ENCODE peak calls at places on chromosomes 4 and X, in eight cellular contexts. X is mucosa of descending colon; N is right atrium auricular region; F is RWPE2; Q is effector memory CD4-positive, alpha-beta T cell; J is CD8-positive, alpha-beta T cell; P is endothelial cell of umbilical vein; Y is lung. V is an unnamed sample. For H3K4me1, the result is how much of the 10 kb centered on the place peaks cover.

GRCh38 chr4:185318679-185319078 is 77.0 kb downstream of the LRP2BP start:
- DNase-seq in X (no peak), N (no peak), F (no peak), Q (no peak), J (no peak), P (peak), Y (no peak), V (no peak)

GRCh38 chrX:15856580-15856979 is 2.0 kb upstream of the AP1S2 start:
- DNase-seq in X (no peak), N (no peak), F (no peak), Q (no peak), J (no peak), P (no peak), Y (no peak), V (no peak)

GRCh38 chrX:7192871-7193270 is 44.9 kb upstream of the PUDP start:
- DNase-seq in X (no peak), N (no peak), F (no peak), Q (no peak), J (no peak), P (no peak), Y (no peak), V (no peak)

GRCh38 chrX:110317079-110317819 is 636 bp downstream of the AMMECR1 start:
- DNase-seq in X (peak), N (no peak), F (peak), Q (no peak), J (peak), P (peak), Y (peak), V (no peak)

GRCh38 chrX:134758652-134759051 is 100.4 kb upstream of the PLAC1 start:
- DNase-seq in X (no peak), N (no peak), F (no peak), Q (no peak), J (no peak), P (no peak), Y (no peak), V (no peak)

GRCh38 chr4:106421441-106422296 is 53.1 kb upstream of the GIMD1 start:
- DNase-seq in X (no peak), N (no peak), F (no peak), Q (no peak), J (no peak), P (no peak), Y (no peak), V (no peak)

GRCh38 chrX:52425710-52426245 is 57.0 kb downstream of the XAGE2 start:
- DNase-seq in X (no peak), N (no peak), F (no peak), Q (no peak), J (no peak), P (no peak), Y (no peak), V (no peak)

GRCh38 chr4:71907782-71908181 is 123.9 kb upstream of the GC start:
- DNase-seq in X (no peak), N (no peak), F (no peak), Q (no peak), J (no peak), P (no peak), Y (no peak), V (no peak)

GRCh38 chrX:15674514-15674898 is 9.9 kb upstream of the CLTRN start:
- DNase-seq in X (peak), N (peak), F (peak), Q (peak), J (no peak), P (no peak), Y (peak), V (peak)

GRCh38 chr4:78862314-78862737 is 76.9 kb downstream of the PAQR3 start:
- DNase-seq in X (no peak), N (no peak), F (no peak), Q (no peak), J (no peak), P (no peak), Y (no peak), V (no peak)

GRCh38 chr4:152522754-152523153 is 13.1 kb downstream of the FBXW7 start:
- DNase-seq in X (no peak), N (no peak), F (no peak), Q (no peak), J (no peak), P (no peak), Y (no peak), V (no peak)

GRCh38 chr4:165079476-165079875 is 25.8 kb downstream of the TRIM75 start:
- DNase-seq in X (peak), N (peak), F (no peak), Q (no peak), J (no peak), P (peak), Y (no peak), V (no peak)

GRCh38 chr4:70746179-70746839 is 24.5 kb downstream of the RUFY3 start:
- DNase-seq in X (no peak), N (no peak), F (no peak), Q (no peak), J (no peak), P (no peak), Y (peak), V (no peak)

GRCh38 chr4:57044996-57045395 is 65.2 kb downstream of the IGFBP7 start:
- DNase-seq in X (no peak), N (no peak), F (no peak), Q (no peak), J (no peak), P (no peak), Y (no peak), V (no peak)

GRCh38 chrX:103488332-103488731 is 31.0 kb downstream of the RAB40A start:
- DNase-seq in X (no peak), N (no peak), F (no peak), Q (no peak), J (no peak), P (peak), Y (no peak), V (no peak)

GRCh38 chr4:88975925-88976511 is 81.0 kb downstream of the FAM13A start:
- DNase-seq in X (no peak), N (no peak), F (no peak), Q (no peak), J (no peak), P (no peak), Y (no peak), V (no peak)

GRCh38 chrX:139826065-139827044 is 106.5 kb downstream of the ATP11C start:
- DNase-seq in X (no peak), N (no peak), F (no peak), Q (no peak), J (no peak), P (peak), Y (no peak), V (no peak)
- H3K4me1 ChIP-seq in X (under half), N (under half), F (half or more), Q (under half), J (under half), P (under half), Y (under half), V (under half)

GRCh38 chr4:17619416-17620105 is 5.1 kb downstream of the MED28 start:
- DNase-seq in X (no peak), N (no peak), F (no peak), Q (no peak), J (no peak), P (no peak), Y (no peak), V (no peak)

GRCh38 chr4:17616283-17616682 is 1.8 kb downstream of the MED28 start:
- DNase-seq in X (no peak), N (no peak), F (no peak), Q (no peak), J (no peak), P (no peak), Y (no peak), V (no peak)

GRCh38 chr4:17618926-17619325 is 4.5 kb downstream of the MED28 start:
- DNase-seq in X (no peak), N (no peak), F (no peak), Q (no peak), J (no peak), P (no peak), Y (no peak), V (no peak)

GRCh38 chr4:17613761-17614415 is 553 bp upstream of the MED28 start:
- DNase-seq in X (no peak), N (no peak), F (no peak), Q (no peak), J (peak), P (no peak), Y (peak), V (no peak)

DNA sequence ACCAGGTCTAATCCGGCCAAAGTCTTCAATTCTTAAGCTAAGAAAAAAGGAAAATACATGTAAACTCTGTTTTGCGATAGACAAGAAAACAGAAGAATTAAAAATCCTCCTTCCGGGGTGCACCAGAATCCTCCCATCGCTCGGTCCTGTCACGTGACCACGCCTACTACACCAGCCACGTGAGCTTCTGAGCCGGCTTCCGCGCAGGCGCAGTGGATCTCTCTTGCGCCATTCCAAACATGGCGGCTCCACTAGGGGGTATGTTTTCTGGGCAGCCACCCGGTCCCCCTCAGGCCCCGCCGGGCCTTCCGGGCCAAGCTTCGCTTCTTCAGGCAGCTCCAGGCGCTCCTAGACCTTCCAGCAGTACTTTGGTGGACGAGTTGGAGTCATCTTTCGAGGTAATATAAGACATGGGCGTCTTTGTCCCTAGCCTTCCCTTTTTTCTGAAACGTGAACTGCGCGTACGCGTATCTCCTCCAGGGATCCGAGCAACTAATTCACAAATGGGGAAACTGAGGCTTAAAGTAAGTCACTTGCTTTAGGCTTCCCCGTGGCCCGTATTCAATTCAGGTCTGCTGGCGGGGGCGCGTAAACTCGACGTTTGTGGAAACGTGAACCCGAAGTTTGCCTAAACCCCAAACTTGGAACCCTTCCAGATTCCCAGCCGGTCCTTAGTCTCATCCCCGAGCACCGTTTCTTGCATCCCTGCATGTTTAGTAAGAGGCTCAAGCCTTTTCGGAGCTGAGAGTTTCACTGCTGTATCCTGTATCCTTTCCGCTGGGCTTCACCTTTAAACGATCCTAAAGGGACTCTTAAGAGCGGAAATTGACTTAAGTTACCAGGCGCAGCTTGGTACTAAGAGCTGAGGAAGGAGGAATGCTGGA is at the start of gene MED28:
- DNase-seq in X (peak), N (peak), F (peak), Q (peak), J (peak), P (peak), Y (peak), V (peak)
- H3K4me1 ChIP-seq in X (under half), N (under half), F (under half), Q (under half), J (under half), P (under half), Y (under half), V (under half)

GRCh38 chr4:162837241-162837640 is 329.4 kb downstream of the NAF1 start:
- DNase-seq in X (no peak), N (no peak), F (no peak), Q (no peak), J (no peak), P (no peak), Y (no peak), V (no peak)

GRCh38 chr4:162838671-162839070 is 328.0 kb downstream of the NAF1 start:
- DNase-seq in X (no peak), N (no peak), F (no peak), Q (no peak), J (no peak), P (no peak), Y (no peak), V (no peak)

GRCh38 chr4:162837679-162838078 is 329.0 kb downstream of the NAF1 start:
- DNase-seq in X (no peak), N (no peak), F (no peak), Q (no peak), J (no peak), P (no peak), Y (no peak), V (no peak)

GRCh38 chr4:162841769-162842168 is 324.9 kb downstream of the NAF1 start:
- DNase-seq in X (no peak), N (no peak), F (no peak), Q (no peak), J (no peak), P (no peak), Y (no peak), V (no peak)

GRCh38 chr4:162839814-162840213 is 326.9 kb downstream of the NAF1 start:
- DNase-seq in X (no peak), N (no peak), F (no peak), Q (no peak), J (no peak), P (no peak), Y (no peak), V (no peak)
- H3K4me1 ChIP-seq in X (under half), N (under half), F (under half), Q (under half), J (under half), P (under half), Y (under half), V (under half)

GRCh38 chrX:2710496-2710895 is 19.4 kb downstream of the CD99 start:
- DNase-seq in X (no peak), N (no peak), F (peak), Q (no peak), J (no peak), P (no peak), Y (no peak), V (no peak)

GRCh38 chrX:2710041-2710471 is 19.0 kb downstream of the CD99 start:
- DNase-seq in X (no peak), N (no peak), F (no peak), Q (no peak), J (no peak), P (peak), Y (no peak), V (no peak)

GRCh38 chrX:2708601-2709200 is 17.6 kb downstream of the CD99 start:
- DNase-seq in X (no peak), N (no peak), F (no peak), Q (no peak), J (no peak), P (no peak), Y (no peak), V (no peak)

GRCh38 chrX:2707334-2707760 is 16.3 kb downstream of the CD99 start:
- DNase-seq in X (peak), N (peak), F (peak), Q (peak), J (peak), P (peak), Y (peak), V (peak)

GRCh38 chrX:2708016-2708415 is 16.9 kb downstream of the CD99 start:
- DNase-seq in X (no peak), N (no peak), F (no peak), Q (no peak), J (no peak), P (no peak), Y (no peak), V (no peak)
- H3K4me1 ChIP-seq in X (half or more), N (half or more), F (half or more), Q (half or more), J (half or more), P (half or more), Y (half or more), V (under half)

DNA sequence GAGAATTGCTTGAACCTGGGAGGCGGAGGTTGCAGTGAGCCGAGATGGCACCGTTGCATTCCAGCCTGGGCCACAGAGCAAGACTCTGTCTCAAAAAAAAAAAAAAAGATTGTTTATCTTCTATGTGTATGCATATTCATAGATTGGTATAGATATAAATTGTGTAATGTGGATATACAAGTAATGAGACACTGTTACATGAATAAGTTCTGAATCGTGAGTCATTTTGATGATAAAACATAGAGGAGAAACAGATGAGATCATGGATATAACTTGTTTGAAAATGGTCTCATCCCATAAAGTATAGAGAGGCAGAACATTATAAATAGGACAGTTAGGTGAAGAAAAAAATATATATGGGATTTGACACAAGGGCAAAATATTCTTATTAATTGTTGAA is 628.0 kb downstream of the IL1RAPL1 start:
- DNase-seq in X (no peak), N (no peak), F (no peak), Q (no peak), J (no peak), P (no peak), Y (no peak), V (no peak)
- H3K4me1 ChIP-seq in X (under half), N (under half), F (under half), Q (under half), J (under half), P (under half), Y (under half), V (under half)